ENCODE peak calls at places on chromosomes 16 and 17, in eight cellular contexts. T, U, G, C, D, Q, M and H are unnamed samples.

GRCh38 chr17:51006601-51007000 is 114.1 kb downstream of the SPAG9 start:
- DNase-seq in T (no peak), D (no peak), Q (no peak), M (no peak), G (peak), C (no peak), U (no peak), H (peak)

GRCh38 chr17:65181237-65182061 is 44.3 kb downstream of the RGS9 start:
- DNase-seq in D (no peak), T (no peak), M (no peak), G (no peak), C (no peak), U (no peak), Q (no peak), H (peak)

GRCh38 chr17:61895391-61895790 is 32.1 kb upstream of the BRIP1 start:
- DNase-seq in T (no peak), M (no peak), G (no peak), U (no peak), Q (no peak), C (no peak), D (no peak), H (no peak)

GRCh38 chr16:73713817-73714495 is 582.7 kb upstream of the PSMD7 start:
- DNase-seq in M (peak), U (no peak), Q (peak), T (peak), G (no peak), D (peak), C (no peak), H (peak)

GRCh38 chr16:30041841-30042240 is 10.8 kb upstream of the TLCD3B start:
- DNase-seq in Q (no peak), M (no peak), G (no peak), C (no peak), U (no peak), T (peak), D (peak), H (peak)

GRCh38 chr16:31696968-31697743 is 169.5 kb downstream of the AHSP start:
- DNase-seq in M (no peak), Q (no peak), U (no peak), T (peak), C (no peak), G (no peak), D (peak), H (peak)

GRCh38 chr16:57908409-57908987 is 62.4 kb downstream of the CNGB1 start:
- DNase-seq in T (no peak), C (no peak), U (no peak), Q (no peak), D (no peak), G (no peak), M (no peak), H (no peak)

GRCh38 chr16:70691223-70692129 is 5.6 kb upstream of the MTSS2 start:
- DNase-seq in D (no peak), C (peak), U (no peak), G (peak), T (no peak), Q (peak), M (peak), H (peak)

GRCh38 chr16:6211644-6212043 is 1114.0 kb upstream of the EEF2KMT start:
- DNase-seq in U (no peak), D (no peak), C (no peak), T (no peak), Q (no peak), G (no peak), M (no peak), H (no peak)

GRCh38 chr17:8843344-8843743 is 24.1 kb downstream of the PIK3R6 start:
- DNase-seq in Q (no peak), M (no peak), C (no peak), T (no peak), D (no peak), U (no peak), G (no peak), H (no peak)

GRCh38 chr17:28524476-28525415 is 18.6 kb downstream of the FOXN1 start:
- DNase-seq in U (no peak), Q (no peak), G (peak), T (peak), C (no peak), M (no peak), D (no peak), H (peak)

GRCh38 chr17:68085751-68086445 is 50.4 kb downstream of the KPNA2 start:
- DNase-seq in G (no peak), Q (no peak), M (no peak), U (no peak), T (no peak), D (peak), C (no peak), H (no peak)

GRCh38 chr17:43327421-43327820 is 71.4 kb upstream of the ARL4D start:
- DNase-seq in D (no peak), M (no peak), G (no peak), T (no peak), Q (no peak), U (no peak), C (no peak), H (peak)

GRCh38 chr16:50697881-50698767 is 4.7 kb downstream of the NOD2 start:
- DNase-seq in G (peak), M (no peak), Q (no peak), D (no peak), T (peak), U (no peak), C (peak), H (peak)

GRCh38 chr16:66382966-66383299 is 16.4 kb downstream of the CDH5 start:
- DNase-seq in Q (no peak), C (no peak), M (no peak), G (peak), U (no peak), T (peak), D (peak), H (peak)

GRCh38 chr17:34533811-34534527 is 45.4 kb upstream of the TMEM132E start:
- DNase-seq in M (no peak), Q (no peak), U (no peak), C (no peak), D (no peak), G (no peak), T (no peak), H (no peak)

GRCh38 chr17:34527121-34527907 is 52.1 kb upstream of the TMEM132E start:
- DNase-seq in U (no peak), M (no peak), D (no peak), T (no peak), Q (no peak), G (no peak), C (no peak), H (no peak)

DNA sequence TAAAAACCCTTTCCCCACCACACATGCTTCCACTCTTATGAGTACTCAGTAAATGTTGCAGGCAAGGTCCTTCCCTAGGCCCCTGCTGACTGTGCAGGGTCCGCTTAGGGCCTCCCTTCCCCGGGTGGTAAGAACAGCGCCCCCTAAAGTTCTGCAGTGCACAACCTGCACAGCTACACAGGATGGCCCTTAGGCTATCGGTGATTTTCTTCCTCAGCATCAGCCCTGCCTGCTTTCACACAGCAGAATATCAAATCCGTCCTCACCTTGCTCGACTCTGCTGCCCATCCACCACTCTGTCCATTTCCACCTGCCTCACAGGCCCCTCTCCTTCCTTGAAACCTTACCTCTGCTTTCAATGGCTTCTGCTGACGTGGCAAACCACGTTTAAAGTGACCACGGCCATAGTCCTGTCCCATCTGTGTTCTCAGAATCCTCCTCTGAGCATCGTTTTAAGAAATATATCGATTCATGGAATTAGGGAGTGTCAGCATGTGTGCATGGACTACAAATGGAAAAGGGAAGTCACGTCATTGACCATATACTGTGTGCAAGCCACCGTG is 51.4 kb upstream of the TMEM132E start:
- DNase-seq in M (no peak), C (no peak), T (no peak), U (no peak), G (no peak), D (peak), Q (no peak), H (no peak)
- TF ChIP-seq CTCF in M (peak), C (no peak), T (no peak), U (no peak), G (no peak), D (peak), Q (no peak), H (peak)

GRCh38 chr17:80969674-80970043 is 22.0 kb upstream of the CHMP6 start:
- DNase-seq in C (no peak), D (no peak), Q (no peak), U (no peak), M (no peak), T (no peak), G (no peak), H (no peak)

GRCh38 chr17:80970044-80970761 is 21.4 kb upstream of the CHMP6 start:
- DNase-seq in M (no peak), U (no peak), G (no peak), Q (peak), C (no peak), T (no peak), D (no peak), H (no peak)

GRCh38 chr17:80971704-80972304 is 19.8 kb upstream of the CHMP6 start:
- DNase-seq in M (no peak), G (no peak), U (no peak), C (no peak), Q (no peak), D (no peak), T (no peak), H (no peak)

GRCh38 chr17:80969030-80969673 is 22.5 kb upstream of the CHMP6 start:
- DNase-seq in G (no peak), Q (no peak), M (no peak), U (no peak), C (no peak), D (no peak), T (no peak), H (no peak)

DNA sequence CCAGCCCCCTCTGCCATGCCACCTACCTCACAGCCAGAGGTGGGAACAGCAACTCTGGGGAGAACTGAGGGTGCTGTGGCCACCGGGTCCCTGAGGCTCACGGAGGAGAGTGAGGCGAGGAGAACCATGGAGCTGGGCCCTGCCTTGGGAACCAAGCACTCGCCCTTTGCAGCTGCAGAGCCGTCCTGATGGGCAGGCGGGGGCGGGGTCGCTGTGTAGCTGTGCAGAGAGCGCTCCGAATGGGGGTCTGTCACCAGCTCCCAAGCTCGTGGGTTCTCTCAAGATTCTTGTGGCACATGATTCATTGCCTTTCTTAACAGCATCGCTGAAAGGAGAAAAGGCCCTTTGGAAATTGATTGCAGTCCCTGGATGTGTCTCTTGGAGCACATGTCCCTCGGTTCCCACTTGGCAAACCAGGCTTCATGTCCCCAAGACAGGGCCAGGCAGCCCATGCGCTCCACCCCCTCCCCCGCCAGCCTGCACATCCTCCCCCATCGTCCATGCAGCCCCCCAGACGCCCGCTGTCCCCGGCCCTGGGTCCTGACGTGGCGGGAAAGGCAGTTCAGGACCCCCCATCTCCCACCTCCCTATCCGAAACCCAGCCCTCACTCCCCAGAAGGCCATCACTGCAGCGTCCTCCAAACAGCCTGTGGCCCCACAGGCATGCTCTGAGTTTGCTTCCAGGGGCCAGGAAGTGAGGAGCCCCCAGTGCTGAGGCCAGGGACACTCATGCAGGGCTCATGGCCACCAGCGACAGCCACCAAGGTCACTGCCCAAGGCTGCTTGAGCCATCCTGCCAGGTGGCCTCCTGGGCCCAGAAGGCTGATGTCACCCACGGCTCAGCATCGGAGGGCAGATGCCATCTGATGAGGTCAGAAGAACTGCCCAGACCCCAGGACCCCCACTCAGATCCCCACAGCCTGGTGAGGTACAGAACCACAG is 20.6 kb upstream of the CHMP6 start:
- DNase-seq in Q (no peak), M (no peak), C (no peak), D (no peak), U (no peak), G (no peak), T (no peak), H (no peak)
- TF ChIP-seq CTCF in Q (no peak), M (peak), C (no peak), D (no peak), U (peak), G (no peak), T (no peak), H (no peak)

GRCh38 chr17:18324140-18325049 is 9.3 kb downstream of the SMCR8 start:
- DNase-seq in Q (no peak), U (no peak), M (no peak), G (no peak), D (peak), C (no peak), T (no peak), H (no peak)
- TF ChIP-seq CTCF in Q (no peak), U (no peak), M (no peak), G (no peak), D (no peak), C (no peak), T (no peak), H (peak)

GRCh38 chr16:85968041-85968920 is 69.3 kb downstream of the IRF8 start:
- DNase-seq in T (no peak), M (no peak), D (no peak), G (no peak), C (no peak), Q (no peak), U (no peak), H (no peak)

GRCh38 chr16:85970016-85970711 is 71.2 kb downstream of the IRF8 start:
- DNase-seq in U (no peak), Q (no peak), C (no peak), D (no peak), T (no peak), M (no peak), G (no peak), H (no peak)

GRCh38 chr16:85969159-85969558 is 70.2 kb downstream of the IRF8 start:
- DNase-seq in D (no peak), Q (no peak), G (peak), C (no peak), M (no peak), T (no peak), U (no peak), H (peak)

GRCh38 chr16:85970712-85971220 is 71.8 kb downstream of the IRF8 start:
- DNase-seq in C (no peak), U (no peak), G (no peak), M (no peak), T (peak), D (no peak), Q (no peak), H (no peak)

DNA sequence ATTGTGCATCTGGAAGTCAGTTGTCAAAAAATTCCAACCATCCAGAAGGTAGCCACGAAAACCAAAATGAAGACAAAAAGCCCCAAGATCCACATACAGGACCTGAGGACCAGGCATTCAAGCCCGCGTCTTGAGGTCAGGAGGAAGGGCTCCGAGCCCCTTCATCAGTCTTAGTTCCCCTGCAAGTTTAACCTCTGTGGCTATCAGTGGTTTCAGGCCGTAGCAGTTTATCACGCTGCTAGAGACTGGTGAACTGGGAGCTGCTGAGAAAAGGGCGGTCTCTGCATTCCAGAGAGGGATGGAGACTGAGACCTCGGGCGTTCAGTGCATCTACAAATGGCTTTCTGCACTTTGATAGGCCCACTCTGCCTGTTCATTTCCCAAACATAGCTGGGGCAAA is 70.6 kb downstream of the IRF8 start:
- DNase-seq in T (no peak), G (peak), M (no peak), U (no peak), Q (no peak), D (no peak), C (no peak), H (no peak)
- TF ChIP-seq CTCF in T (no peak), G (no peak), M (no peak), U (no peak), Q (no peak), D (no peak), C (no peak), H (no peak)

GRCh38 chr16:87076950-87077749 is 240.0 kb downstream of the C16orf95 start:
- DNase-seq in M (peak), G (no peak), U (no peak), C (no peak), Q (peak), D (peak), T (peak), H (peak)
- TF ChIP-seq CTCF in M (peak), G (peak), U (no peak), C (no peak), Q (peak), D (peak), T (peak), H (peak)

DNA sequence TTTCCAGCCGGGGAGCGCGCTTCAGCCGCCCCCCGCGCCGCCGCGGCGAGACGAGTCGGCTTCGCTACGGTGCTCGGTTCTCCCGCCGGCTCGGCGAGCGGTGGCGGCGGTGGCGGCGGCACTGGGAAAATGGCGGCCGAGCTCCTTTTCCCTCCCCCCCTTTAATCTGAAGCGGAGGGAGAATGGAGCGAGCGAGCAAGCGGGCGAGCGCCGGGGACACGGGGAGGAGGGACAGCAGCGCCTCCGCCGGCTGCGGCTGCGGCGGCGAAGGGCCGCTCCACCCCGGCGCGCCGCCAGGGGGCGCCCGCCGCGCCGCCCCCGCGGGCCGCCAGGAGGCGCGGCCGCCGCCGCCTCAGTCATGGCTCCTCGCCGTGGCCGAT is at the start of gene KANSL1:
- DNase-seq in M (peak), Q (peak), U (peak), C (peak), G (peak), T (peak), D (peak), H (peak)
- TF ChIP-seq CTCF in M (peak), Q (no peak), U (no peak), C (no peak), G (peak), T (peak), D (no peak), H (peak)

DNA sequence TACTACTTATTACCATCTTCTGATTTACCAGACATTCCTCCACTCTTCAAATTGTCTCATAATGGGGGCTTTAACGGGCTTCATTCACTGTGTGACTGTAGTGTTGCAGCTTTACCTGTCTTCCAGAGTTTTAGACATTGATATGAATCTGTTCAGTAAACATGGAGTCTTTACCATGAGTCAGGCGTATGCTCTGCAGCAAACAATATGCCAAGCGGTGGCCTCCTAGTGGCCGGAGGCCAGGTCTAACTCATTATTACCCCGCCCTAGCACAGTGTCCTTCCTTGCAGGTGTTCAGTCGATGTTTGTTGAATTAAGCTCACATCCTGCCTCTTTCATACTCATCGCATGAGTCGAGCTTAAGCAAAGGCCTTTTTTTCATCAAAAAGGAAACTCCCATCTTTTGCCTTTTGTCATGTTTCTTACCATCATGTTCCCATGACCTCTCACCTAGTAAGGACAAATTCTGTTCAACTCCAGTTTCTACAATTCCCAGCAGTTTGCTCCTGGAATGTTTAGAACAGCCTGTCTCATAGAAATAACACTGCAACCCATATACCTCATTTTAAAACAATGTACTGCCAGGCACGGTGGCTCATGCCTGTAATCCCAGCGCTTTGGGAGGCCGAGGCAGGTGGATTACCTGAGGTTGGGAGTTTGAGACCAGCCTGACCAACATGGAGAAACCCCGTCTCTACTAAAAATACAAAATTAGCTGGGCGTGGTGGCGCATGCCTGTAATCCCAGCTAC is 39.4 kb downstream of the TUBD1 start:
- DNase-seq in M (peak), G (no peak), U (peak), D (peak), Q (no peak), T (peak), C (no peak), H (peak)
- TF ChIP-seq CTCF in M (peak), G (peak), U (no peak), D (peak), Q (no peak), T (peak), C (no peak), H (peak)